ENCODE peak calls at places on chromosomes 13 and 19, in four cellular contexts. H is GM23338, D is NCI-H2081, L is NCI-H510A. Z is an unnamed sample.

GRCh38 chr13:112931028-112931934 is 37.7 kb upstream of the MCF2L start:
- DNase-seq in L (peak), D (peak), H (peak), Z (no peak)

GRCh38 chr13:85693889-85694511 is 105.2 kb downstream of the SLITRK6 start:
- DNase-seq in H (peak), L (no peak), D (no peak), Z (no peak)

GRCh38 chr13:91270031-91270430 is 77.5 kb upstream of the MIR17HG start:
- DNase-seq in D (no peak), H (no peak), L (no peak), Z (no peak)

GRCh38 chr13:69970521-69970920 is 137.1 kb upstream of the ATXN8OS start:
- DNase-seq in L (no peak), H (peak), D (no peak), Z (no peak)

GRCh38 chr13:44867825-44868224 is 121.4 kb downstream of the NUFIP1 start:
- DNase-seq in D (no peak), H (no peak), L (no peak), Z (no peak)

GRCh38 chr13:95784891-95785290 is 108.0 kb downstream of the DNAJC3 start:
- DNase-seq in L (no peak), D (no peak), H (no peak), Z (no peak)

GRCh38 chr19:10762656-10763055 is 44.8 kb downstream of the DNM2 start:
- DNase-seq in H (peak), L (no peak), D (no peak), Z (no peak)

GRCh38 chr19:2194513-2195078 is 30.9 kb downstream of the DOT1L start:
- DNase-seq in L (no peak), H (no peak), D (no peak), Z (no peak)

GRCh38 chr13:46405457-46405856 is 18.4 kb upstream of the RUBCNL start:
- DNase-seq in H (no peak), D (no peak), L (no peak), Z (no peak)

GRCh38 chr19:43570174-43570791 is 5.0 kb downstream of the XRCC1 start:
- DNase-seq in H (peak), L (peak), D (peak), Z (no peak)

GRCh38 chr13:41122838-41123237 is 9.8 kb downstream of the KBTBD6 start:
- DNase-seq in L (no peak), H (no peak), D (peak), Z (no peak)

GRCh38 chr19:51676566-51677083 is 16.5 kb upstream of the SPACA6 start:
- DNase-seq in H (no peak), D (no peak), L (no peak), Z (no peak)

GRCh38 chr19:50803633-50804419 is 13.6 kb downstream of the ACP4 start:
- DNase-seq in H (peak), L (no peak), D (peak), Z (peak)

GRCh38 chr13:27744861-27745260 is 47.4 kb upstream of the GSX1 start:
- DNase-seq in D (no peak), H (peak), L (no peak), Z (no peak)